ENCODE peak calls at places on chromosomes 16 and 17, in nine cellular contexts. Z is neural progenitor cell, Q is OCI-LY7, V is omental fat pad, G is HCT116, O is adrenal gland, A is kidney, C is dorsolateral prefrontal cortex, J is body of pancreas. F is an unnamed sample.

GRCh38 chr17:50240876-50241275 is 33.4 kb upstream of the TMEM92 start:
- DNase-seq in Z (no peak), Q (no peak), O (no peak), C (no peak), G (no peak), V (no peak), A (no peak), J (no peak), F (no peak)

GRCh38 chr16:23920899-23921298 is 85.1 kb downstream of the PRKCB start:
- DNase-seq in V (no peak), J (no peak), Z (no peak), C (no peak), A (no peak), G (no peak), O (no peak), Q (no peak), F (no peak)

GRCh38 chr16:68263559-68264127 is 683 bp upstream of the SLC7A6 start:
- DNase-seq in A (no peak), Z (no peak), C (no peak), Q (no peak), V (no peak), G (no peak), J (no peak), O (no peak), F (no peak)

GRCh38 chr17:16425202-16425601 is 9.8 kb downstream of the TRPV2 start:
- DNase-seq in G (no peak), V (no peak), O (no peak), A (no peak), C (no peak), J (peak), Q (no peak), Z (no peak), F (no peak)

GRCh38 chr17:48389903-48390302 is 40.1 kb downstream of the SKAP1 start:
- DNase-seq in Q (no peak), V (no peak), Z (no peak), O (no peak), C (no peak), G (no peak), A (no peak), J (no peak), F (no peak)

GRCh38 chr16:29898786-29899515 is 399 bp downstream of the SEZ6L2 start:
- DNase-seq in G (no peak), J (no peak), Z (peak), Q (no peak), C (no peak), V (no peak), O (no peak), A (no peak), F (no peak)

GRCh38 chr17:77889135-77889505 is 69.4 kb upstream of the TNRC6C start:
- DNase-seq in J (no peak), V (no peak), G (no peak), Z (no peak), C (peak), A (peak), O (no peak), Q (no peak), F (no peak)

GRCh38 chr16:27053996-27054395 is 12.7 kb upstream of the C16orf82 start:
- DNase-seq in J (no peak), Z (no peak), O (no peak), Q (no peak), V (no peak), C (no peak), A (no peak), G (no peak), F (no peak)

GRCh38 chr16:17312100-17312732 is 158.5 kb downstream of the XYLT1 start:
- DNase-seq in Z (no peak), C (no peak), G (peak), Q (no peak), A (peak), V (no peak), O (no peak), J (peak), F (no peak)

GRCh38 chr16:73956592-73957495 is 339.8 kb upstream of the PSMD7 start:
- DNase-seq in G (peak), V (no peak), A (no peak), Z (peak), C (peak), Q (peak), O (peak), J (peak), F (peak)

GRCh38 chr17:74481621-74482020 is 15.2 kb downstream of the CD300A start:
- DNase-seq in Z (no peak), Q (no peak), V (no peak), C (no peak), G (no peak), J (no peak), A (no peak), O (no peak), F (no peak)

GRCh38 chr17:56834380-56835258 is 668 bp downstream of the DGKE start:
- DNase-seq in G (no peak), A (peak), O (peak), V (no peak), C (peak), Q (peak), Z (peak), J (peak), F (peak)

GRCh38 chr17:34703533-34703932 is 124.2 kb downstream of the TMEM132E start:
- DNase-seq in A (no peak), V (no peak), Z (peak), C (no peak), G (no peak), Q (peak), J (peak), O (peak), F (peak)

GRCh38 chr17:76888661-76889060 is 20.5 kb downstream of the MGAT5B start:
- DNase-seq in J (no peak), Z (peak), O (no peak), G (no peak), Q (no peak), C (no peak), V (no peak), A (no peak), F (no peak)

GRCh38 chr16:82990155-82990554 is 363.4 kb downstream of the CDH13 start:
- DNase-seq in G (no peak), J (no peak), O (no peak), Z (no peak), V (no peak), A (no peak), C (no peak), Q (no peak), F (no peak)

GRCh38 chr16:79176987-79177386 is 423.6 kb downstream of the MAF start:
- DNase-seq in V (no peak), C (no peak), Q (no peak), A (no peak), J (no peak), O (no peak), G (no peak), Z (no peak), F (no peak)

GRCh38 chr17:76534831-76535732 is 2.4 kb downstream of the CYGB start:
- DNase-seq in Q (no peak), G (no peak), C (peak), V (no peak), O (no peak), A (peak), J (no peak), Z (no peak), F (no peak)

GRCh38 chr17:59652119-59652518 is 32.4 kb downstream of the CLTC start:
- DNase-seq in J (no peak), Q (no peak), A (no peak), V (no peak), Z (no peak), O (no peak), C (no peak), G (no peak), F (no peak)

GRCh38 chr16:65214196-65214595 is 92.3 kb upstream of the CDH11 start:
- DNase-seq in J (no peak), Z (no peak), O (no peak), G (no peak), Q (no peak), C (no peak), V (no peak), A (no peak), F (no peak)

GRCh38 chr17:28270926-28271325 is 48.1 kb upstream of the TMEM97 start:
- DNase-seq in Z (no peak), A (no peak), G (no peak), V (no peak), Q (no peak), O (no peak), J (no peak), C (no peak), F (no peak)

GRCh38 chr16:77898671-77899211 is 110.4 kb downstream of the VAT1L start:
- DNase-seq in Z (no peak), Q (no peak), C (no peak), J (peak), A (no peak), V (no peak), G (no peak), O (peak), F (no peak)

GRCh38 chr16:751152-752007 is 9.2 kb upstream of the MSLN start:
- DNase-seq in J (no peak), C (peak), O (no peak), V (no peak), Z (peak), G (no peak), A (no peak), Q (no peak), F (peak)

GRCh38 chr17:45700171-45701090 is 83.7 kb upstream of the CRHR1 start:
- DNase-seq in J (no peak), O (no peak), V (no peak), G (no peak), Z (no peak), Q (no peak), A (no peak), C (no peak), F (no peak)

GRCh38 chr16:69833357-69833781 is 71.2 kb downstream of the WWP2 start:
- DNase-seq in Z (no peak), O (no peak), Q (no peak), A (no peak), C (no peak), G (no peak), J (no peak), V (no peak), F (no peak)

GRCh38 chr16:70658921-70659320 is 12.6 kb downstream of the IL34 start:
- DNase-seq in C (no peak), G (no peak), O (no peak), J (no peak), V (no peak), A (no peak), Q (no peak), Z (no peak), F (no peak)

GRCh38 chr16:7921360-7921759 is 588.7 kb downstream of the RBFOX1 start:
- DNase-seq in V (no peak), O (no peak), Q (no peak), C (no peak), G (no peak), A (no peak), Z (peak), J (no peak), F (no peak)

GRCh38 chr16:2422123-2422867 is 7.0 kb upstream of the CCNF start:
- DNase-seq in G (no peak), J (no peak), A (no peak), V (no peak), Q (peak), Z (no peak), O (no peak), C (no peak), F (no peak)

GRCh38 chr16:52740333-52740732 is 193.4 kb upstream of the TOX3 start:
- DNase-seq in V (no peak), A (no peak), Q (no peak), O (no peak), C (no peak), Z (no peak), G (no peak), J (no peak), F (no peak)

GRCh38 chr16:18792836-18793433 is 2.8 kb upstream of the RPS15A start:
- DNase-seq in Q (no peak), J (no peak), V (no peak), G (no peak), A (no peak), Z (no peak), C (no peak), O (no peak), F (no peak)

GRCh38 chr16:67504190-67505021 is 21.1 kb upstream of the AGRP start:
- DNase-seq in G (no peak), A (peak), Q (peak), V (no peak), J (peak), O (no peak), Z (no peak), C (no peak), F (peak)

GRCh38 chr17:73782231-73782630 is 138.0 kb upstream of the SDK2 start:
- DNase-seq in Q (no peak), J (no peak), C (no peak), Z (no peak), G (no peak), V (no peak), O (no peak), A (no peak), F (no peak)

GRCh38 chr16:5046914-5047313 is 13.2 kb upstream of the NAGPA start:
- DNase-seq in J (no peak), O (no peak), A (peak), V (no peak), G (no peak), Z (no peak), Q (no peak), C (no peak), F (no peak)

DNA sequence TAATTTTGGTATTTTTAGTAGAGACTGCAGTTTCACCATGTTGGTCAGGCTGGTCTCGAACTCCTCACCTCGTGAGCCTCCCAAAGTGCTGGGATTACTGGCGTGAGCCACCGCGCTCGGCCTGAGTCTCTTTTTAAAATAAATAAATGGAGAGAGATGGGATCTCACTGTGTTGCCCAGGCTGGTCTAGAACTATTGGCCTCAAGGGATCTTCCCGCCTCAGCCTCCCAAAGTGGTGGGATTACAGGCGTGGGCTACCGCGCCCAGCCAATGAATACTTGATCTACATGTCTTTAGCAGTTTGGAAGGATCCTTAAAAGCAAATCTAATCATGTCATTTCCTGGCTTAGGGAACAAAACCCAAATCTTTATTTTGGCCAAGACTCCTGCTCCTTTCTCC is 1.2 kb downstream of the DHODH start:
- DNase-seq in A (no peak), O (no peak), C (no peak), G (no peak), V (no peak), Z (no peak), J (no peak), Q (no peak), F (no peak)
- TF ChIP-seq CTCF in A (no peak), O (no peak), C (no peak), G (no peak), V (no peak), Z (no peak), J (no peak), Q (no peak), F (no peak)

GRCh38 chr17:67293251-67294203 is 48.5 kb upstream of the HELZ start:
- DNase-seq in J (peak), Q (peak), O (peak), A (peak), Z (peak), V (peak), G (peak), C (peak), F (peak)
- TF ChIP-seq CTCF in J (peak), Q (peak), O (peak), A (peak), Z (peak), V (no peak), G (peak), C (peak), F (peak)

GRCh38 chr17:61400058-61400785 is 579 bp downstream of the TBX2 start:
- DNase-seq in G (no peak), A (peak), J (no peak), O (no peak), Q (no peak), C (no peak), V (no peak), Z (peak), F (no peak)

GRCh38 chr17:61398721-61399130 is 917 bp upstream of the TBX2 start:
- DNase-seq in C (no peak), A (peak), J (no peak), G (no peak), Q (no peak), V (no peak), Z (peak), O (no peak), F (no peak)

GRCh38 chr17:61400786-61401279 is 1.2 kb downstream of the TBX2 start:
- DNase-seq in J (no peak), O (no peak), Q (no peak), Z (peak), G (no peak), V (no peak), A (peak), C (no peak), F (no peak)

GRCh38 chr17:61401280-61402072 is 1.8 kb downstream of the TBX2 start:
- DNase-seq in V (no peak), C (no peak), O (no peak), G (no peak), J (no peak), Z (peak), Q (no peak), A (peak), F (peak)

DNA sequence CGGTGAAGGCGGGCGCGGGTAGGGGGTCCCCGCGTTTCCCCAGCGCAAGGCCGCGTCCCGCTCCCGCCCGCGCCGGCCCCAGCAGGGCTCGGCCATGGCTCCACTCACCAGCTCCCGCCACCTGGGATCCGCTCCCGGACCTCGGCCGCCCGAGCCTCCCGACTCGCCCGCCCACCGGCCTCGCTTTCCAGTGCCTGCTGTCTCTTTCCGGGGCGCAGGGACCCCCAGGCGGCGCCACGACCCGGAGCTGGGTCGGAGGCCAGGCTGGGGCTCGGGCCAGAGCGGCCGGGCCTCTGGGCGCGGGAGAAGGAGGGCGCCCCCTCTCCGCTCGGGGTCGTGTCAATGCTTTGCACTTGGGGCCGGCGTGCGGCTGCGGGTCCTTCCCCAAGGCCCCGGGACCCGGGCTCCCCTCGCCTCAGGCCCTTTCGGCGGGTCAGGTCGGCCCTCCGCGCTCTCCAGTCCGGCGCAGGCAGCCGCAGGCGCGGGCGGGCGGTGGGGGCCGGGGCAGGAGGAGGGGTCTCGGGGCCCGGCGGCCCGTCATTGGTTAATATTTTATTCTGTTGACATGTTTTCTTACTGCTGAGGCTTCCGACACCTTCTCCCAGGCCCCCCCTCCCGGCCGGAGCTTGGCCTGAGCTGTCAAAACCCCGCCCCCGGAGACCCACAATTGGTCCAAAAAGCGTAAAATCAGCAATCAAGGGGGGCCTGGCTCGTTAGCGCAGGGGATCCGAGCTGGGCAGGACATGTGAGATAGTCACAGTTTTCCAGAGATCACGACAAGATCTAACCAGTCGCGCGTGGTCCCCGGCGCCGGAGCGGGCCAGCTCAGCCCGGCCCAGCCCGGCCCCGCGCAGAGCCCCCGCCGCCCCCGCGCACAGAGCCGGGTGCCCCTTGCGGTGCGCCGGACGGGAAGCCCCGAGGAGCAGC is at the start of gene TBX2:
- DNase-seq in O (peak), Q (no peak), Z (peak), A (peak), C (no peak), G (no peak), J (peak), V (no peak), F (peak)
- TF ChIP-seq CTCF in O (no peak), Q (no peak), Z (peak), A (no peak), C (no peak), G (no peak), J (no peak), V (no peak), F (no peak)

DNA sequence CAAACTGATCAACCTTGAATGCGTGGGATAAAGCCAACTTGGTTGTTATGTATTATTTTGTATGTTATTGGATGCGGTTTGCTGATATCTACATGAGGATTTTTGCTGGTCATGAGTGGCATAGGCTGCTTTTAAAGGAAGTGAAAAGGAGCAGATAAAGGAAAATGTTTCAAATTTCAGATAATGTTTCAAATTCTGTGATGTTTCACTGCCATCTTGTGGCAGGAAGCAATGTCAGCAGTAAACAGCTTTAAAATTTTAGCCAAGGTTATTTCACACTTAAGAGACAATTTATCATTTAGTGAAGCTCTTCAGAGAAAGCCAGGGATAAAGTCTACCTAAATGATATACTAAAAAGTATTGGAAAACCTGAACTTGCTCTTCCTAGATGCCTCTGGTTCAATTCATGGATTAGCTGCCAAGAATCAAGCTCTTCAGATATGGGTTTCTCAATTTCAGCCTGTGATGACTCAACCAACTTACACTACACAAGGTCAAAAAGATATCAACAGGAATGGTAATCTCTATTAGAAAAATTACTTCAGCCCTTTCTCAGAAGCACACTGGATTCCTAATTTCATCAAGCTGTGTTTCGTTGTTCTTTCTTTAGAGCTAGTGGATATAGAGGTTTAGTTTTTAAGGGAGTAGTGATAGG is 136.0 kb upstream of the C17orf78 start:
- DNase-seq in G (peak), O (no peak), V (no peak), A (no peak), C (no peak), Z (peak), Q (peak), J (no peak), F (no peak)
- TF ChIP-seq CTCF in G (peak), O (peak), V (no peak), A (peak), C (peak), Z (peak), Q (peak), J (peak), F (peak)

DNA sequence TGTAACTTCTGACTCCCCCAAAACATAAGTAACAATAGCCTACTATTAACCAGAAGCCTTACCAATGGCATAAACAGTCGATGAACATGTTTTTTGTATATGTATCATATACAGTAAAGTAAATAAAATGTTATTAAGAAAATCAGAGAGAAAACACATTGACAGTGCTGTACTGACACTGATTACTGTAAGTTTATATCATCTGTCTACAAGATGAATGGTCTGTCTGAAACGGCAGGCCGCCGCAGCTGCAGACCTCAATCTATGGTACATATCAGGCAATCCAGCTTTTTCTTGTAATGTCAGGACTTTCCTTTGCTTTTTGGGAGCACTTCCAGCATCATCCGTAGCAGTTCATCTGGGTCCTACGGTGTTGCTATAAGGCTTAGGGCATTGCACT is 44.2 kb upstream of the RPH3AL start:
- DNase-seq in O (no peak), Z (no peak), V (no peak), C (no peak), J (no peak), G (no peak), Q (no peak), A (peak), F (no peak)
- TF ChIP-seq CTCF in O (no peak), Z (no peak), V (no peak), C (no peak), J (no peak), G (no peak), Q (no peak), A (no peak), F (no peak)

F was measured in heart left ventricle.